ENCODE peak calls at places on chromosome 6, in ten cellular contexts. One of them, this sample, is unnamed.

GRCh38 chr6:69408886-69409285 is 387.9 kb downstream of the LMBRD1 start:
- DNase-seq in uterus: no peak
- DNase-seq in endothelial cell of umbilical vein: no peak
- DNase-seq in breast epithelium: no peak
- DNase-seq in suprapubic skin: no peak
- DNase-seq in tibial nerve: no peak
- DNase-seq in body of pancreas: no peak
- DNase-seq in sigmoid colon: no peak
- DNase-seq in A549: no peak
- DNase-seq in HCT116: no peak
- DNase-seq in this sample: no peak

GRCh38 chr6:15073883-15074465 is 171.9 kb upstream of the JARID2 start:
- DNase-seq in breast epithelium: no peak
- DNase-seq in sigmoid colon: no peak
- DNase-seq in HCT116: no peak
- DNase-seq in suprapubic skin: no peak
- DNase-seq in endothelial cell of umbilical vein: no peak
- DNase-seq in A549: no peak
- DNase-seq in uterus: no peak
- DNase-seq in body of pancreas: no peak
- DNase-seq in tibial nerve: no peak
- DNase-seq in this sample: peak; percentile 5

GRCh38 chr6:43773050-43773956 is 3.3 kb downstream of the VEGFA start:
- DNase-seq in A549: peak; percentile 90
- DNase-seq in sigmoid colon: peak; percentile 75
- DNase-seq in suprapubic skin: no peak
- DNase-seq in tibial nerve: no peak
- DNase-seq in body of pancreas: peak; percentile 82
- DNase-seq in endothelial cell of umbilical vein: peak; percentile 37
- DNase-seq in breast epithelium: peak; percentile 27
- DNase-seq in HCT116: peak; percentile 44
- DNase-seq in uterus: peak; percentile 56
- DNase-seq in this sample: peak; percentile 52

GRCh38 chr6:168725821-168726220 is 284.8 kb downstream of the SMOC2 start:
- DNase-seq in tibial nerve: no peak
- DNase-seq in sigmoid colon: no peak
- DNase-seq in uterus: no peak
- DNase-seq in body of pancreas: no peak
- DNase-seq in suprapubic skin: no peak
- DNase-seq in A549: no peak
- DNase-seq in breast epithelium: no peak
- DNase-seq in HCT116: no peak
- DNase-seq in endothelial cell of umbilical vein: no peak
- DNase-seq in this sample: no peak

GRCh38 chr6:162198925-162199324 is 528.6 kb downstream of the PRKN start:
- DNase-seq in tibial nerve: no peak
- DNase-seq in suprapubic skin: no peak
- DNase-seq in sigmoid colon: no peak
- DNase-seq in A549: no peak
- DNase-seq in breast epithelium: no peak
- DNase-seq in HCT116: no peak
- DNase-seq in uterus: no peak
- DNase-seq in body of pancreas: peak; percentile 29
- DNase-seq in endothelial cell of umbilical vein: no peak
- DNase-seq in this sample: no peak

GRCh38 chr6:169230923-169231789 is 22.5 kb downstream of the THBS2 start:
- DNase-seq in A549: no peak
- DNase-seq in suprapubic skin: no peak
- DNase-seq in sigmoid colon: peak; percentile 68
- DNase-seq in body of pancreas: no peak
- DNase-seq in HCT116: no peak
- DNase-seq in endothelial cell of umbilical vein: no peak
- DNase-seq in tibial nerve: peak; percentile 33
- DNase-seq in uterus: peak; percentile 17
- DNase-seq in breast epithelium: no peak
- DNase-seq in this sample: no peak

GRCh38 chr6:88641178-88641903 is 322.1 kb downstream of the RNGTT start:
- DNase-seq in sigmoid colon: no peak
- DNase-seq in A549: no peak
- DNase-seq in endothelial cell of umbilical vein: no peak
- DNase-seq in tibial nerve: no peak
- DNase-seq in HCT116: no peak
- DNase-seq in uterus: no peak
- DNase-seq in body of pancreas: no peak
- DNase-seq in breast epithelium: no peak
- DNase-seq in suprapubic skin: no peak
- DNase-seq in this sample: no peak

GRCh38 chr6:121694389-121695185 is 259.1 kb downstream of the GJA1 start:
- DNase-seq in tibial nerve: peak; percentile 7
- DNase-seq in endothelial cell of umbilical vein: peak; percentile 34
- DNase-seq in breast epithelium: no peak
- DNase-seq in HCT116: no peak
- DNase-seq in sigmoid colon: no peak
- DNase-seq in body of pancreas: no peak
- DNase-seq in uterus: no peak
- DNase-seq in suprapubic skin: no peak
- DNase-seq in A549: no peak
- DNase-seq in this sample: no peak

GRCh38 chr6:157757430-157758403 is 65.3 kb upstream of the SNX9 start:
- DNase-seq in suprapubic skin: no peak
- DNase-seq in uterus: no peak
- DNase-seq in body of pancreas: no peak
- DNase-seq in sigmoid colon: no peak
- DNase-seq in breast epithelium: no peak
- DNase-seq in HCT116: no peak
- DNase-seq in endothelial cell of umbilical vein: no peak
- DNase-seq in tibial nerve: no peak
- DNase-seq in A549: no peak
- DNase-seq in this sample: no peak

GRCh38 chr6:2999005-2999620 is 581 bp upstream of the NQO2 start:
- DNase-seq in body of pancreas: no peak
- DNase-seq in tibial nerve: peak; percentile 80
- DNase-seq in breast epithelium: peak; percentile 74
- DNase-seq in A549: no peak
- DNase-seq in uterus: no peak
- DNase-seq in sigmoid colon: no peak
- DNase-seq in suprapubic skin: peak; percentile 91
- DNase-seq in endothelial cell of umbilical vein: no peak
- DNase-seq in HCT116: no peak
- DNase-seq in this sample: no peak

GRCh38 chr6:27553123-27553904 is 80.4 kb upstream of the ZNF184 start:
- DNase-seq in body of pancreas: no peak
- DNase-seq in endothelial cell of umbilical vein: peak; percentile 7
- DNase-seq in uterus: no peak
- DNase-seq in breast epithelium: no peak
- DNase-seq in HCT116: no peak
- DNase-seq in sigmoid colon: no peak
- DNase-seq in A549: peak; percentile 51
- DNase-seq in suprapubic skin: no peak
- DNase-seq in tibial nerve: no peak
- DNase-seq in this sample: no peak

GRCh38 chr6:23003671-23004598 is 434.6 kb downstream of the HDGFL1 start:
- DNase-seq in breast epithelium: peak; percentile 28
- DNase-seq in HCT116: no peak
- DNase-seq in uterus: peak; percentile 32
- DNase-seq in endothelial cell of umbilical vein: no peak
- DNase-seq in A549: no peak
- DNase-seq in sigmoid colon: peak; percentile 75
- DNase-seq in suprapubic skin: no peak
- DNase-seq in tibial nerve: peak; percentile 36
- DNase-seq in body of pancreas: no peak
- DNase-seq in this sample: no peak

GRCh38 chr6:42012501-42013133 is 37.7 kb upstream of the TAF8 start:
- DNase-seq in uterus: no peak
- DNase-seq in body of pancreas: no peak
- DNase-seq in sigmoid colon: no peak
- DNase-seq in endothelial cell of umbilical vein: no peak
- DNase-seq in HCT116: no peak
- DNase-seq in A549: no peak
- DNase-seq in tibial nerve: no peak
- DNase-seq in breast epithelium: no peak
- DNase-seq in suprapubic skin: no peak
- DNase-seq in this sample: no peak

GRCh38 chr6:157273756-157274088 is 49.6 kb downstream of the TMEM242 start:
- DNase-seq in A549: peak; percentile 70
- DNase-seq in sigmoid colon: no peak
- DNase-seq in HCT116: peak; percentile 31
- DNase-seq in endothelial cell of umbilical vein: no peak
- DNase-seq in suprapubic skin: no peak
- DNase-seq in breast epithelium: no peak
- DNase-seq in tibial nerve: no peak
- DNase-seq in body of pancreas: peak; percentile 24
- DNase-seq in uterus: peak; percentile 60
- DNase-seq in this sample: no peak

GRCh38 chr6:13373488-13373886 is 45.1 kb upstream of the TBC1D7 start:
- DNase-seq in HCT116: no peak
- DNase-seq in endothelial cell of umbilical vein: peak; percentile 67
- DNase-seq in breast epithelium: no peak
- DNase-seq in uterus: no peak
- DNase-seq in body of pancreas: no peak
- DNase-seq in tibial nerve: no peak
- DNase-seq in suprapubic skin: no peak
- DNase-seq in sigmoid colon: no peak
- DNase-seq in A549: no peak
- DNase-seq in this sample: no peak

GRCh38 chr6:13377054-13377758 is 48.9 kb upstream of the TBC1D7 start:
- DNase-seq in body of pancreas: no peak
- DNase-seq in breast epithelium: no peak
- DNase-seq in tibial nerve: no peak
- DNase-seq in A549: no peak
- DNase-seq in sigmoid colon: no peak
- DNase-seq in HCT116: no peak
- DNase-seq in endothelial cell of umbilical vein: no peak
- DNase-seq in suprapubic skin: peak; percentile 32
- DNase-seq in uterus: no peak
- DNase-seq in this sample: no peak

GRCh38 chr6:13373919-13374318 is 45.6 kb upstream of the TBC1D7 start:
- DNase-seq in suprapubic skin: no peak
- DNase-seq in A549: no peak
- DNase-seq in uterus: no peak
- DNase-seq in sigmoid colon: no peak
- DNase-seq in HCT116: no peak
- DNase-seq in tibial nerve: no peak
- DNase-seq in breast epithelium: no peak
- DNase-seq in body of pancreas: no peak
- DNase-seq in endothelial cell of umbilical vein: no peak
- DNase-seq in this sample: no peak

GRCh38 chr6:13372688-13373487 is 44.6 kb upstream of the TBC1D7 start:
- DNase-seq in tibial nerve: no peak
- DNase-seq in endothelial cell of umbilical vein: peak; percentile 26
- DNase-seq in breast epithelium: no peak
- DNase-seq in body of pancreas: no peak
- DNase-seq in A549: no peak
- DNase-seq in uterus: no peak
- DNase-seq in HCT116: no peak
- DNase-seq in sigmoid colon: no peak
- DNase-seq in suprapubic skin: no peak
- DNase-seq in this sample: no peak

GRCh38 chr6:13375360-13375878 is 47.1 kb upstream of the TBC1D7 start:
- DNase-seq in suprapubic skin: no peak
- DNase-seq in tibial nerve: no peak
- DNase-seq in sigmoid colon: no peak
- DNase-seq in body of pancreas: no peak
- DNase-seq in endothelial cell of umbilical vein: no peak
- DNase-seq in A549: no peak
- DNase-seq in uterus: no peak
- DNase-seq in breast epithelium: no peak
- DNase-seq in HCT116: no peak
- DNase-seq in this sample: no peak
- TF ChIP-seq POLR2A in suprapubic skin: no peak
- TF ChIP-seq POLR2A in tibial nerve: no peak
- TF ChIP-seq POLR2A in sigmoid colon: no peak
- TF ChIP-seq POLR2A in body of pancreas: no peak
- TF ChIP-seq POLR2A in endothelial cell of umbilical vein: no peak
- TF ChIP-seq POLR2A in A549: no peak
- TF ChIP-seq POLR2A in uterus: no peak
- TF ChIP-seq POLR2A in breast epithelium: no peak
- TF ChIP-seq POLR2A in HCT116: no peak
- TF ChIP-seq POLR2A in this sample: no peak

GRCh38 chr6:36127462-36128016 is 2.8 kb upstream of the MAPK13 start:
- DNase-seq in suprapubic skin: no peak
- DNase-seq in tibial nerve: no peak
- DNase-seq in breast epithelium: no peak
- DNase-seq in uterus: no peak
- DNase-seq in endothelial cell of umbilical vein: peak; percentile 87
- DNase-seq in HCT116: no peak
- DNase-seq in A549: peak; percentile 40
- DNase-seq in body of pancreas: peak; percentile 31
- DNase-seq in sigmoid colon: peak; percentile 77
- DNase-seq in this sample: no peak
- TF ChIP-seq POLR2A in suprapubic skin: no peak
- TF ChIP-seq POLR2A in tibial nerve: no peak
- TF ChIP-seq POLR2A in breast epithelium: no peak
- TF ChIP-seq POLR2A in uterus: no peak
- TF ChIP-seq POLR2A in endothelial cell of umbilical vein: peak; percentile 69
- TF ChIP-seq POLR2A in HCT116: no peak
- TF ChIP-seq POLR2A in A549: no peak
- TF ChIP-seq POLR2A in body of pancreas: no peak
- TF ChIP-seq POLR2A in sigmoid colon: no peak
- TF ChIP-seq POLR2A in this sample: no peak

GRCh38 chr6:144857086-144857485 is 572.0 kb downstream of the UTRN start:
- DNase-seq in HCT116: no peak
- DNase-seq in breast epithelium: no peak
- DNase-seq in sigmoid colon: no peak
- DNase-seq in A549: no peak
- DNase-seq in uterus: no peak
- DNase-seq in suprapubic skin: no peak
- DNase-seq in tibial nerve: no peak
- DNase-seq in endothelial cell of umbilical vein: no peak
- DNase-seq in body of pancreas: no peak
- DNase-seq in this sample: no peak

GRCh38 chr6:144862769-144863168 is 577.6 kb downstream of the UTRN start:
- DNase-seq in uterus: no peak
- DNase-seq in body of pancreas: no peak
- DNase-seq in HCT116: no peak
- DNase-seq in tibial nerve: no peak
- DNase-seq in sigmoid colon: no peak
- DNase-seq in breast epithelium: no peak
- DNase-seq in endothelial cell of umbilical vein: no peak
- DNase-seq in suprapubic skin: no peak
- DNase-seq in A549: no peak
- DNase-seq in this sample: no peak
- TF ChIP-seq POLR2A in uterus: no peak
- TF ChIP-seq POLR2A in body of pancreas: no peak
- TF ChIP-seq POLR2A in HCT116: no peak
- TF ChIP-seq POLR2A in tibial nerve: no peak
- TF ChIP-seq POLR2A in sigmoid colon: no peak
- TF ChIP-seq POLR2A in breast epithelium: no peak
- TF ChIP-seq POLR2A in endothelial cell of umbilical vein: no peak
- TF ChIP-seq POLR2A in suprapubic skin: no peak
- TF ChIP-seq POLR2A in A549: no peak
- TF ChIP-seq POLR2A in this sample: no peak

DNA sequence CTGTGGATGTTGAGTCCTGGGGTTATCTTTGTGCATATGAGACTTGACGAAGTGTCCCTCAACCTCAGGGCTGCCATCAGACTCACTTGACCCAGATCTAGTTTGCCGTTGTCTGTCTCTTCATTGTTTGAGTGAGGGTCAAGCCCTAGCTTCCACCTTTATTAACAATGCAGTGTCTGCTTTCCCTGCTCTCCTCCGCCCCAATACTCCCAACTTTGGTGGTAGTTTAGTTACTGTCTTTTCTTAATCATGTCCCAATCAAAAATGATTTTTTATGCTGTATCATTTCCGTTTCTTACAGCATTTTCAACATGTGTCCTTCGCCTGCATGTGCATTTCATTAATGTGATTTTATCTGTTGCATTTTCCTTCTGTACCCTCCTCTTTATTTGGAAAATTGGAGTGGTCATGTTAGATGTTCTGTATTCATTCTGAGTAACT is 2.1 kb downstream of the TBPL1 start:
- DNase-seq in tibial nerve: no peak
- DNase-seq in endothelial cell of umbilical vein: no peak
- DNase-seq in suprapubic skin: no peak
- DNase-seq in uterus: no peak
- DNase-seq in breast epithelium: no peak
- DNase-seq in sigmoid colon: no peak
- DNase-seq in A549: no peak
- DNase-seq in body of pancreas: no peak
- DNase-seq in HCT116: no peak
- DNase-seq in this sample: no peak
- TF ChIP-seq POLR2A in tibial nerve: no peak
- TF ChIP-seq POLR2A in endothelial cell of umbilical vein: no peak
- TF ChIP-seq POLR2A in suprapubic skin: no peak
- TF ChIP-seq POLR2A in uterus: no peak
- TF ChIP-seq POLR2A in breast epithelium: no peak
- TF ChIP-seq POLR2A in sigmoid colon: no peak
- TF ChIP-seq POLR2A in A549: no peak
- TF ChIP-seq POLR2A in body of pancreas: no peak
- TF ChIP-seq POLR2A in HCT116: no peak
- TF ChIP-seq POLR2A in this sample: no peak